ENCODE peak calls at places on chromosomes 5 and 9, in eight cellular contexts. One of them, this sample, is unnamed.

GRCh38 chr9:96418074-96418919 is at the start of gene ZNF367:
- DNase-seq in GM12891: peak; percentile 81
- DNase-seq in right lobe of liver: peak; percentile 99
- DNase-seq in IMR-90: peak; percentile 95
- DNase-seq in suprapubic skin: peak; percentile 99
- DNase-seq in breast epithelium: peak; percentile 97
- DNase-seq in uterus: peak; percentile 97
- DNase-seq in A549: peak; percentile 97
- DNase-seq in this sample: peak; percentile 98

GRCh38 chr9:87950765-87951488 is 23.4 kb downstream of the CDK20 start:
- DNase-seq in right lobe of liver: no peak
- DNase-seq in GM12891: no peak
- DNase-seq in suprapubic skin: no peak
- DNase-seq in A549: peak; percentile 41
- DNase-seq in breast epithelium: no peak
- DNase-seq in IMR-90: peak; percentile 34
- DNase-seq in uterus: no peak
- DNase-seq in this sample: peak; percentile 39

GRCh38 chr5:44441460-44441859 is 52.2 kb upstream of the FGF10 start:
- DNase-seq in right lobe of liver: no peak
- DNase-seq in breast epithelium: no peak
- DNase-seq in suprapubic skin: no peak
- DNase-seq in A549: no peak
- DNase-seq in IMR-90: no peak
- DNase-seq in GM12891: no peak
- DNase-seq in uterus: no peak
- DNase-seq in this sample: no peak

GRCh38 chr5:170293273-170293672 is 4.3 kb downstream of the LCP2 start:
- DNase-seq in suprapubic skin: no peak
- DNase-seq in uterus: no peak
- DNase-seq in IMR-90: no peak
- DNase-seq in right lobe of liver: peak; percentile 77
- DNase-seq in breast epithelium: no peak
- DNase-seq in A549: no peak
- DNase-seq in GM12891: no peak
- DNase-seq in this sample: no peak

GRCh38 chr5:76544268-76544926 is 78.8 kb downstream of the F2RL2 start:
- DNase-seq in right lobe of liver: peak; percentile 69
- DNase-seq in breast epithelium: no peak
- DNase-seq in uterus: no peak
- DNase-seq in IMR-90: peak; percentile 13
- DNase-seq in A549: peak; percentile 64
- DNase-seq in suprapubic skin: no peak
- DNase-seq in GM12891: no peak
- DNase-seq in this sample: peak; percentile 78

GRCh38 chr5:75611324-75612210 is at the start of gene ANKDD1B:
- DNase-seq in uterus: peak; percentile 31
- DNase-seq in A549: peak; percentile 42
- DNase-seq in IMR-90: peak; percentile 65
- DNase-seq in GM12891: peak; percentile 7
- DNase-seq in breast epithelium: no peak
- DNase-seq in right lobe of liver: peak; percentile 58
- DNase-seq in suprapubic skin: peak; percentile 83
- DNase-seq in this sample: peak; percentile 32

GRCh38 chr9:69513291-69513690 is 158.9 kb downstream of the APBA1 start:
- DNase-seq in A549: no peak
- DNase-seq in uterus: no peak
- DNase-seq in suprapubic skin: no peak
- DNase-seq in GM12891: no peak
- DNase-seq in breast epithelium: no peak
- DNase-seq in IMR-90: no peak
- DNase-seq in right lobe of liver: no peak
- DNase-seq in this sample: no peak

GRCh38 chr9:90960941-90961340 is 159.3 kb downstream of the SYK start:
- DNase-seq in right lobe of liver: no peak
- DNase-seq in A549: no peak
- DNase-seq in uterus: no peak
- DNase-seq in breast epithelium: no peak
- DNase-seq in suprapubic skin: no peak
- DNase-seq in GM12891: no peak
- DNase-seq in IMR-90: no peak
- DNase-seq in this sample: no peak

GRCh38 chr5:65873181-65873580 is 53.2 kb upstream of the ERBIN start:
- DNase-seq in A549: no peak
- DNase-seq in breast epithelium: no peak
- DNase-seq in uterus: no peak
- DNase-seq in GM12891: no peak
- DNase-seq in right lobe of liver: no peak
- DNase-seq in suprapubic skin: no peak
- DNase-seq in IMR-90: peak; percentile 42
- DNase-seq in this sample: no peak

GRCh38 chr9:84677080-84677479 is 7.6 kb downstream of the NTRK2 start:
- DNase-seq in right lobe of liver: no peak
- DNase-seq in suprapubic skin: no peak
- DNase-seq in breast epithelium: no peak
- DNase-seq in uterus: no peak
- DNase-seq in GM12891: no peak
- DNase-seq in IMR-90: no peak
- DNase-seq in A549: no peak
- DNase-seq in this sample: no peak

GRCh38 chr5:57725628-57726504 is 243.3 kb upstream of the ACTBL2 start:
- DNase-seq in right lobe of liver: no peak
- DNase-seq in IMR-90: no peak
- DNase-seq in A549: no peak
- DNase-seq in breast epithelium: no peak
- DNase-seq in suprapubic skin: no peak
- DNase-seq in GM12891: no peak
- DNase-seq in uterus: no peak
- DNase-seq in this sample: no peak

GRCh38 chr9:38205279-38205678 is 136.3 kb upstream of the SHB start:
- DNase-seq in uterus: no peak
- DNase-seq in suprapubic skin: no peak
- DNase-seq in IMR-90: no peak
- DNase-seq in right lobe of liver: no peak
- DNase-seq in breast epithelium: no peak
- DNase-seq in A549: no peak
- DNase-seq in GM12891: no peak
- DNase-seq in this sample: no peak

GRCh38 chr9:127942152-127943010 is 4.7 kb upstream of the DPM2 start:
- DNase-seq in suprapubic skin: no peak
- DNase-seq in right lobe of liver: no peak
- DNase-seq in A549: peak; percentile 76
- DNase-seq in IMR-90: peak; percentile 54
- DNase-seq in GM12891: peak; percentile 69
- DNase-seq in uterus: peak; percentile 79
- DNase-seq in breast epithelium: no peak
- DNase-seq in this sample: peak; percentile 84

GRCh38 chr9:112421771-112422222 is 41.9 kb downstream of the HSDL2 start:
- DNase-seq in IMR-90: peak; percentile 48
- DNase-seq in uterus: no peak
- DNase-seq in GM12891: no peak
- DNase-seq in right lobe of liver: no peak
- DNase-seq in A549: no peak
- DNase-seq in breast epithelium: no peak
- DNase-seq in suprapubic skin: no peak
- DNase-seq in this sample: peak; percentile 17

GRCh38 chr5:157554180-157555030 is 21.2 kb downstream of the ADAM19 start:
- DNase-seq in IMR-90: no peak
- DNase-seq in right lobe of liver: no peak
- DNase-seq in breast epithelium: no peak
- DNase-seq in suprapubic skin: no peak
- DNase-seq in A549: no peak
- DNase-seq in GM12891: no peak
- DNase-seq in uterus: no peak
- DNase-seq in this sample: no peak

GRCh38 chr5:891117-891836 is 1.3 kb downstream of the BRD9 start:
- DNase-seq in uterus: no peak
- DNase-seq in suprapubic skin: peak; percentile 73
- DNase-seq in A549: peak; percentile 60
- DNase-seq in right lobe of liver: no peak
- DNase-seq in GM12891: no peak
- DNase-seq in IMR-90: no peak
- DNase-seq in breast epithelium: no peak
- DNase-seq in this sample: no peak
- TF ChIP-seq POLR2A in uterus: no peak
- TF ChIP-seq POLR2A in suprapubic skin: no peak
- TF ChIP-seq POLR2A in A549: no peak
- TF ChIP-seq POLR2A in right lobe of liver: no peak
- TF ChIP-seq POLR2A in GM12891: no peak
- TF ChIP-seq POLR2A in IMR-90: no peak
- TF ChIP-seq POLR2A in breast epithelium: no peak
- TF ChIP-seq POLR2A in this sample: no peak

GRCh38 chr5:134844252-134844651 is 1.5 kb upstream of the C5orf24 start:
- DNase-seq in suprapubic skin: no peak
- DNase-seq in GM12891: no peak
- DNase-seq in uterus: no peak
- DNase-seq in right lobe of liver: no peak
- DNase-seq in IMR-90: no peak
- DNase-seq in breast epithelium: no peak
- DNase-seq in A549: no peak
- DNase-seq in this sample: no peak

GRCh38 chr5:134840811-134841210 is 5.0 kb upstream of the C5orf24 start:
- DNase-seq in breast epithelium: no peak
- DNase-seq in uterus: no peak
- DNase-seq in right lobe of liver: no peak
- DNase-seq in A549: no peak
- DNase-seq in GM12891: no peak
- DNase-seq in IMR-90: no peak
- DNase-seq in suprapubic skin: no peak
- DNase-seq in this sample: no peak

GRCh38 chr5:134846641-134846960 is 833 bp downstream of the C5orf24 start:
- DNase-seq in GM12891: no peak
- DNase-seq in IMR-90: no peak
- DNase-seq in suprapubic skin: no peak
- DNase-seq in right lobe of liver: no peak
- DNase-seq in breast epithelium: no peak
- DNase-seq in A549: no peak
- DNase-seq in uterus: no peak
- DNase-seq in this sample: peak; percentile 74

GRCh38 chr5:134845335-134845851 is 375 bp upstream of the C5orf24 start:
- DNase-seq in GM12891: no peak
- DNase-seq in right lobe of liver: no peak
- DNase-seq in A549: no peak
- DNase-seq in uterus: no peak
- DNase-seq in breast epithelium: no peak
- DNase-seq in suprapubic skin: no peak
- DNase-seq in IMR-90: peak; percentile 59
- DNase-seq in this sample: no peak

GRCh38 chr5:134845852-134846640 is at the start of gene C5orf24:
- DNase-seq in uterus: peak; percentile 93
- DNase-seq in breast epithelium: peak; percentile 90
- DNase-seq in right lobe of liver: peak; percentile 96
- DNase-seq in A549: peak; percentile 96
- DNase-seq in GM12891: peak; percentile 82
- DNase-seq in suprapubic skin: peak; percentile 95
- DNase-seq in IMR-90: peak; percentile 96
- DNase-seq in this sample: peak; percentile 97
- TF ChIP-seq POLR2A in uterus: peak; percentile 99
- TF ChIP-seq POLR2A in breast epithelium: peak; percentile 36
- TF ChIP-seq POLR2A in right lobe of liver: peak; percentile 100
- TF ChIP-seq POLR2A in A549: peak; percentile 98
- TF ChIP-seq POLR2A in GM12891: peak; percentile 91
- TF ChIP-seq POLR2A in suprapubic skin: peak; percentile 51
- TF ChIP-seq POLR2A in IMR-90: peak; percentile 95
- TF ChIP-seq POLR2A in this sample: peak; percentile 98

GRCh38 chr9:104923289-104923688 is 4.7 kb downstream of the ABCA1 start:
- DNase-seq in right lobe of liver: no peak
- DNase-seq in GM12891: no peak
- DNase-seq in suprapubic skin: no peak
- DNase-seq in uterus: no peak
- DNase-seq in IMR-90: peak; percentile 92
- DNase-seq in breast epithelium: no peak
- DNase-seq in A549: no peak
- DNase-seq in this sample: peak; percentile 45
- TF ChIP-seq POLR2A in right lobe of liver: no peak
- TF ChIP-seq POLR2A in GM12891: no peak
- TF ChIP-seq POLR2A in suprapubic skin: no peak
- TF ChIP-seq POLR2A in uterus: no peak
- TF ChIP-seq POLR2A in IMR-90: no peak
- TF ChIP-seq POLR2A in breast epithelium: no peak
- TF ChIP-seq POLR2A in A549: no peak
- TF ChIP-seq POLR2A in this sample: no peak

GRCh38 chr5:178426326-178427130 is 163.7 kb downstream of the COL23A1 start:
- DNase-seq in GM12891: no peak
- DNase-seq in IMR-90: no peak
- DNase-seq in uterus: no peak
- DNase-seq in right lobe of liver: no peak
- DNase-seq in suprapubic skin: peak; percentile 65
- DNase-seq in A549: no peak
- DNase-seq in breast epithelium: no peak
- DNase-seq in this sample: no peak
- TF ChIP-seq POLR2A in GM12891: no peak
- TF ChIP-seq POLR2A in IMR-90: no peak
- TF ChIP-seq POLR2A in uterus: no peak
- TF ChIP-seq POLR2A in right lobe of liver: no peak
- TF ChIP-seq POLR2A in suprapubic skin: no peak
- TF ChIP-seq POLR2A in A549: no peak
- TF ChIP-seq POLR2A in breast epithelium: no peak
- TF ChIP-seq POLR2A in this sample: no peak

GRCh38 chr9:36936498-36936831 is 97.6 kb downstream of the PAX5 start:
- DNase-seq in breast epithelium: no peak
- DNase-seq in suprapubic skin: peak; percentile 48
- DNase-seq in GM12891: no peak
- DNase-seq in A549: no peak
- DNase-seq in right lobe of liver: no peak
- DNase-seq in IMR-90: no peak
- DNase-seq in uterus: no peak
- DNase-seq in this sample: no peak

GRCh38 chr9:36937346-36937745 is 96.7 kb downstream of the PAX5 start:
- DNase-seq in right lobe of liver: no peak
- DNase-seq in GM12891: no peak
- DNase-seq in breast epithelium: no peak
- DNase-seq in suprapubic skin: peak; percentile 52
- DNase-seq in uterus: no peak
- DNase-seq in IMR-90: no peak
- DNase-seq in A549: no peak
- DNase-seq in this sample: no peak

GRCh38 chr9:36935332-36935731 is 98.7 kb downstream of the PAX5 start:
- DNase-seq in breast epithelium: no peak
- DNase-seq in A549: no peak
- DNase-seq in right lobe of liver: no peak
- DNase-seq in suprapubic skin: peak; percentile 13
- DNase-seq in IMR-90: no peak
- DNase-seq in uterus: no peak
- DNase-seq in GM12891: no peak
- DNase-seq in this sample: no peak

GRCh38 chr9:36934478-36935065 is 99.5 kb downstream of the PAX5 start:
- DNase-seq in breast epithelium: no peak
- DNase-seq in suprapubic skin: peak; percentile 35
- DNase-seq in uterus: no peak
- DNase-seq in IMR-90: no peak
- DNase-seq in right lobe of liver: no peak
- DNase-seq in GM12891: no peak
- DNase-seq in A549: no peak
- DNase-seq in this sample: no peak

GRCh38 chr9:36935768-36936497 is 98.1 kb downstream of the PAX5 start:
- DNase-seq in uterus: no peak
- DNase-seq in GM12891: no peak
- DNase-seq in IMR-90: no peak
- DNase-seq in A549: no peak
- DNase-seq in breast epithelium: no peak
- DNase-seq in suprapubic skin: peak; percentile 43
- DNase-seq in right lobe of liver: no peak
- DNase-seq in this sample: no peak
- TF ChIP-seq POLR2A in uterus: no peak
- TF ChIP-seq POLR2A in GM12891: no peak
- TF ChIP-seq POLR2A in IMR-90: no peak
- TF ChIP-seq POLR2A in A549: no peak
- TF ChIP-seq POLR2A in breast epithelium: no peak
- TF ChIP-seq POLR2A in suprapubic skin: no peak
- TF ChIP-seq POLR2A in right lobe of liver: no peak
- TF ChIP-seq POLR2A in this sample: no peak

This sample was measured in erythroblast.